ENCODE peak calls at places on chromosomes 1 and 21, in nine cellular contexts. X, I, N, U, T, Y, J, V and E are unnamed samples.

GRCh38 chr1:228415221-228415620 is 1.4 kb downstream of the TRIM17 start:
- DNase-seq in U (no peak), X (peak), Y (no peak), T (no peak), N (no peak), I (no peak), J (no peak), V (no peak), E (no peak)

GRCh38 chr1:12556957-12557935 is 60.8 kb downstream of the DHRS3 start:
- DNase-seq in V (peak), N (no peak), T (no peak), U (peak), J (no peak), Y (peak), I (no peak), X (peak), E (no peak)

GRCh38 chr1:113849072-113849471 is 22.4 kb downstream of the PTPN22 start:
- DNase-seq in J (no peak), N (no peak), V (peak), Y (no peak), I (no peak), T (no peak), U (no peak), X (no peak), E (no peak)

GRCh38 chr1:91501527-91501859 is 842 bp downstream of the CDC7 start:
- DNase-seq in N (no peak), Y (peak), X (no peak), T (peak), V (peak), I (no peak), J (peak), U (peak), E (no peak)

GRCh38 chr1:54602559-54602958 is 20.8 kb downstream of the FAM151A start:
- DNase-seq in J (no peak), N (no peak), Y (no peak), V (no peak), X (peak), U (no peak), I (no peak), T (no peak), E (no peak)

GRCh38 chr1:50373532-50373931 is 49.7 kb downstream of the DMRTA2 start:
- DNase-seq in N (no peak), U (no peak), X (no peak), Y (no peak), V (no peak), I (no peak), J (no peak), T (no peak), E (no peak)

GRCh38 chr1:118122234-118123004 is 62.6 kb downstream of the SPAG17 start:
- DNase-seq in N (no peak), J (no peak), Y (peak), I (no peak), V (no peak), U (peak), X (no peak), T (no peak), E (no peak)

GRCh38 chr1:185499986-185500626 is 183.1 kb upstream of the IVNS1ABP start:
- DNase-seq in T (no peak), N (no peak), I (no peak), J (peak), V (peak), Y (peak), X (no peak), U (peak), E (peak)

GRCh38 chr1:230291731-230292620 is 134.2 kb downstream of the PGBD5 start:
- DNase-seq in X (no peak), I (no peak), U (no peak), T (no peak), V (no peak), J (no peak), Y (no peak), N (no peak), E (no peak)

GRCh38 chr1:47709302-47710074 is 271.6 kb downstream of the FOXD2 start:
- DNase-seq in T (no peak), U (no peak), J (no peak), X (peak), V (no peak), Y (peak), N (no peak), I (no peak), E (no peak)

GRCh38 chr21:33543505-33544129 is 779 bp downstream of the SON start:
- DNase-seq in T (no peak), V (no peak), N (peak), X (peak), Y (no peak), U (no peak), I (no peak), J (no peak), E (peak)

GRCh38 chr1:117339866-117340357 is 27.3 kb upstream of the MAN1A2 start:
- DNase-seq in I (no peak), V (peak), J (no peak), X (no peak), T (peak), Y (peak), N (no peak), U (peak), E (peak)

GRCh38 chr1:203564024-203564423 is 62.6 kb upstream of the ATP2B4 start:
- DNase-seq in U (peak), I (no peak), N (no peak), J (peak), V (no peak), Y (peak), X (no peak), T (no peak), E (no peak)

GRCh38 chr1:22914156-22914555 is 58.5 kb downstream of the LACTBL1 start:
- DNase-seq in I (no peak), N (no peak), U (no peak), J (no peak), V (no peak), X (no peak), Y (no peak), T (no peak), E (no peak)

GRCh38 chr21:32484706-32485380 is 72.3 kb downstream of the EVA1C start:
- DNase-seq in T (no peak), N (no peak), I (no peak), J (no peak), V (no peak), U (no peak), Y (no peak), X (no peak), E (no peak)

GRCh38 chr1:236039736-236040670 is 24.9 kb downstream of the NID1 start:
- DNase-seq in T (no peak), V (peak), U (peak), I (no peak), J (peak), X (no peak), Y (peak), N (no peak), E (no peak)

GRCh38 chr1:179770887-179771502 is 27.9 kb downstream of the FAM163A start:
- DNase-seq in Y (peak), U (no peak), J (no peak), X (no peak), I (no peak), V (no peak), T (no peak), N (no peak), E (no peak)

GRCh38 chr1:101295212-101295611 is 58.4 kb downstream of the S1PR1 start:
- DNase-seq in U (no peak), V (no peak), I (no peak), T (no peak), J (no peak), N (no peak), X (no peak), Y (no peak), E (no peak)

GRCh38 chr1:47575855-47576757 is 138.3 kb downstream of the FOXD2 start:
- DNase-seq in J (peak), Y (peak), X (no peak), N (no peak), I (no peak), V (no peak), U (peak), T (no peak), E (peak)

GRCh38 chr1:107976431-107977215 is 11.6 kb upstream of the VAV3 start:
- DNase-seq in T (no peak), V (no peak), J (peak), I (no peak), Y (no peak), U (no peak), X (no peak), N (no peak), E (peak)

GRCh38 chr1:212638419-212639151 is 30.0 kb downstream of the ATF3 start:
- DNase-seq in I (no peak), U (peak), Y (peak), X (no peak), J (no peak), V (peak), T (no peak), N (no peak), E (no peak)

GRCh38 chr1:88013485-88013884 is 670.6 kb upstream of the PKN2 start:
- DNase-seq in I (no peak), T (no peak), V (no peak), U (no peak), Y (no peak), J (no peak), X (no peak), N (no peak), E (no peak)

GRCh38 chr1:234598974-234599616 is 10.9 kb downstream of the IRF2BP2 start:
- DNase-seq in N (no peak), Y (no peak), J (no peak), T (no peak), X (peak), U (no peak), I (no peak), V (peak), E (no peak)

GRCh38 chr21:36156815-36157670 is at the start of gene DOP1B:
- DNase-seq in V (no peak), I (peak), N (peak), U (no peak), J (no peak), X (no peak), Y (no peak), T (peak), E (no peak)

GRCh38 chr1:15445390-15446122 is 7.3 kb downstream of the CTRC start:
- DNase-seq in V (no peak), U (no peak), J (no peak), N (no peak), X (no peak), T (no peak), I (no peak), Y (no peak), E (no peak)

GRCh38 chr1:2633936-2634491 is 1.2 kb upstream of the MMEL1 start:
- DNase-seq in T (no peak), N (no peak), V (no peak), Y (no peak), I (no peak), X (peak), J (no peak), U (no peak), E (no peak)

GRCh38 chr1:46183119-46183842 is 7.0 kb upstream of the P3R3URF start:
- DNase-seq in Y (peak), N (no peak), J (peak), X (peak), U (peak), I (no peak), V (peak), T (peak), E (peak)

GRCh38 chr1:209672705-209673630 is 2.2 kb upstream of the G0S2 start:
- DNase-seq in Y (no peak), U (no peak), I (no peak), V (no peak), T (no peak), X (no peak), J (no peak), N (no peak), E (no peak)

GRCh38 chr1:231826566-231826965 is 200.0 kb downstream of the DISC1 start:
- DNase-seq in Y (no peak), X (no peak), I (no peak), V (no peak), T (no peak), U (no peak), N (no peak), J (no peak), E (no peak)

GRCh38 chr1:30064547-30064946 is 658.8 kb downstream of the MATN1 start:
- DNase-seq in T (no peak), V (no peak), I (no peak), X (no peak), J (no peak), N (no peak), Y (no peak), U (no peak), E (no peak)